ENCODE peak calls at places on chromosome 15, in seven cellular contexts. X is B cell, V is Daoy, J is nucleus accumbens, F is GM13976, Q is RCC 7860, G is GM23248. R is an unnamed sample.

GRCh38 chr15:89946681-89947313 is 34.0 kb upstream of the ARPIN start:
- DNase-seq in X (no peak), V (no peak), J (no peak), F (no peak), Q (no peak), G (no peak), R (no peak)

GRCh38 chr15:66043264-66043663 is 174.0 kb downstream of the RAB11A start:
- DNase-seq in X (no peak), V (no peak), J (no peak), F (no peak), Q (no peak), G (no peak), R (no peak)

GRCh38 chr15:35979608-35980007 is 433.6 kb upstream of the DPH6 start:
- DNase-seq in X (no peak), V (peak; percentile 16), J (no peak), F (no peak), Q (no peak), G (no peak), R (no peak)

GRCh38 chr15:67062365-67062985 is 2.9 kb upstream of the SMAD3 start:
- DNase-seq in X (no peak), V (no peak), J (no peak), F (no peak), Q (no peak), G (no peak), R (no peak)

GRCh38 chr15:52994290-52994689 is 204.2 kb upstream of the ONECUT1 start:
- DNase-seq in X (no peak), V (no peak), J (no peak), F (no peak), Q (no peak), G (no peak), R (no peak)

GRCh38 chr15:85411992-85412538 is 31.7 kb downstream of the AKAP13 start:
- DNase-seq in X (no peak), V (no peak), J (no peak), F (no peak), Q (no peak), G (peak; percentile 68), R (no peak)

GRCh38 chr15:63763476-63764123 is 70.1 kb downstream of the HERC1 start:
- DNase-seq in X (no peak), V (peak; percentile 11), J (no peak), F (peak; percentile 32), Q (peak; percentile 47), G (peak; percentile 54), R (no peak)

GRCh38 chr15:100734606-100735005 is 132.2 kb downstream of the ASB7 start:
- DNase-seq in X (no peak), V (no peak), J (no peak), F (no peak), Q (no peak), G (no peak), R (no peak)

GRCh38 chr15:90845201-90845949 is 23.0 kb upstream of the FURIN start:
- DNase-seq in X (no peak), V (peak; percentile 93), J (no peak), F (peak; percentile 74), Q (peak; percentile 84), G (peak; percentile 98), R (no peak)

GRCh38 chr15:87340370-87340769 is 916.2 kb downstream of the NTRK3 start:
- DNase-seq in X (no peak), V (no peak), J (no peak), F (no peak), Q (no peak), G (no peak), R (no peak)

GRCh38 chr15:40695469-40695910 is 516 bp downstream of the RAD51 start:
- DNase-seq in X (no peak), V (no peak), J (no peak), F (peak; percentile 69), Q (no peak), G (peak; percentile 63), R (no peak)

GRCh38 chr15:85598203-85598602 is 196.5 kb downstream of the KLHL25 start:
- DNase-seq in X (no peak), V (no peak), J (no peak), F (no peak), Q (no peak), G (no peak), R (no peak)

R was measured in ecto neural progenitor cell.